ENCODE peak calls at places on chromosome 5, in ten cellular contexts. One of them, this sample, is unnamed. For H3K4me1, the result is how much of the 10 kb centered on the place peaks cover.

GRCh38 chr5:31161772-31162171 is 31.7 kb upstream of the CDH6 start:
- DNase-seq in Peyer's patch: no peak
- DNase-seq in IMR-90: no peak
- DNase-seq in A673: no peak
- DNase-seq in ovary: no peak
- DNase-seq in astrocyte: peak
- DNase-seq in tibial artery: no peak
- DNase-seq in cardiac muscle cell: no peak
- DNase-seq in A549: peak
- DNase-seq in psoas muscle: no peak
- DNase-seq in this sample: no peak

GRCh38 chr5:133230823-133231578 is 179.2 kb downstream of the HSPA4 start:
- DNase-seq in Peyer's patch: no peak
- DNase-seq in IMR-90: no peak
- DNase-seq in A673: no peak
- DNase-seq in ovary: no peak
- DNase-seq in astrocyte: no peak
- DNase-seq in tibial artery: no peak
- DNase-seq in cardiac muscle cell: no peak
- DNase-seq in A549: no peak
- DNase-seq in psoas muscle: no peak
- DNase-seq in this sample: no peak

GRCh38 chr5:165460911-165461310 is 1955.5 kb downstream of the MAT2B start:
- DNase-seq in Peyer's patch: no peak
- DNase-seq in IMR-90: peak
- DNase-seq in A673: no peak
- DNase-seq in ovary: no peak
- DNase-seq in astrocyte: peak
- DNase-seq in tibial artery: no peak
- DNase-seq in cardiac muscle cell: no peak
- DNase-seq in A549: no peak
- DNase-seq in psoas muscle: no peak
- DNase-seq in this sample: no peak

GRCh38 chr5:25858019-25858418 is 1180.4 kb downstream of the CDH9 start:
- DNase-seq in Peyer's patch: no peak
- DNase-seq in IMR-90: no peak
- DNase-seq in A673: peak
- DNase-seq in ovary: no peak
- DNase-seq in astrocyte: no peak
- DNase-seq in tibial artery: no peak
- DNase-seq in cardiac muscle cell: no peak
- DNase-seq in A549: peak
- DNase-seq in psoas muscle: no peak
- DNase-seq in this sample: no peak

GRCh38 chr5:8897316-8897715 is 648.6 kb downstream of the SEMA5A start:
- DNase-seq in Peyer's patch: no peak
- DNase-seq in IMR-90: no peak
- DNase-seq in A673: no peak
- DNase-seq in ovary: no peak
- DNase-seq in astrocyte: no peak
- DNase-seq in tibial artery: no peak
- DNase-seq in cardiac muscle cell: no peak
- DNase-seq in A549: no peak
- DNase-seq in psoas muscle: no peak
- DNase-seq in this sample: no peak

GRCh38 chr5:178625679-178626483 is 969 bp downstream of the CLK4 start:
- DNase-seq in Peyer's patch: no peak
- DNase-seq in IMR-90: no peak
- DNase-seq in A673: no peak
- DNase-seq in ovary: no peak
- DNase-seq in astrocyte: peak
- DNase-seq in tibial artery: no peak
- DNase-seq in cardiac muscle cell: peak
- DNase-seq in A549: no peak
- DNase-seq in psoas muscle: no peak
- DNase-seq in this sample: no peak

GRCh38 chr5:171585981-171586380 is 166.5 kb downstream of the FGF18 start:
- DNase-seq in Peyer's patch: no peak
- DNase-seq in IMR-90: no peak
- DNase-seq in A673: no peak
- DNase-seq in ovary: no peak
- DNase-seq in astrocyte: no peak
- DNase-seq in tibial artery: no peak
- DNase-seq in cardiac muscle cell: no peak
- DNase-seq in A549: no peak
- DNase-seq in psoas muscle: no peak
- DNase-seq in this sample: no peak

GRCh38 chr5:178351950-178352349 is 119.3 kb upstream of the PHYKPL start:
- DNase-seq in Peyer's patch: no peak
- DNase-seq in IMR-90: no peak
- DNase-seq in A673: no peak
- DNase-seq in ovary: no peak
- DNase-seq in astrocyte: no peak
- DNase-seq in tibial artery: no peak
- DNase-seq in cardiac muscle cell: no peak
- DNase-seq in A549: no peak
- DNase-seq in psoas muscle: no peak
- DNase-seq in this sample: no peak

GRCh38 chr5:67305913-67306710 is 109.5 kb upstream of the CD180 start:
- DNase-seq in Peyer's patch: no peak
- DNase-seq in IMR-90: peak
- DNase-seq in A673: peak
- DNase-seq in ovary: no peak
- DNase-seq in astrocyte: peak
- DNase-seq in tibial artery: no peak
- DNase-seq in cardiac muscle cell: peak
- DNase-seq in A549: no peak
- DNase-seq in psoas muscle: no peak
- DNase-seq in this sample: no peak

GRCh38 chr5:134769206-134769605 is 10.6 kb downstream of the DDX46 start:
- DNase-seq in Peyer's patch: no peak
- DNase-seq in IMR-90: peak
- DNase-seq in A673: no peak
- DNase-seq in ovary: no peak
- DNase-seq in astrocyte: no peak
- DNase-seq in tibial artery: no peak
- DNase-seq in cardiac muscle cell: peak
- DNase-seq in A549: peak
- DNase-seq in psoas muscle: no peak
- DNase-seq in this sample: no peak

GRCh38 chr5:133818031-133818431 is 150.4 kb downstream of the C5orf15 start:
- DNase-seq in Peyer's patch: no peak
- DNase-seq in IMR-90: peak
- DNase-seq in A673: no peak
- DNase-seq in ovary: peak
- DNase-seq in astrocyte: peak
- DNase-seq in tibial artery: peak
- DNase-seq in cardiac muscle cell: peak
- DNase-seq in A549: peak
- DNase-seq in psoas muscle: peak
- DNase-seq in this sample: peak

GRCh38 chr5:171540865-171541264 is 121.4 kb downstream of the FGF18 start:
- DNase-seq in Peyer's patch: no peak
- DNase-seq in IMR-90: no peak
- DNase-seq in A673: no peak
- DNase-seq in ovary: no peak
- DNase-seq in astrocyte: no peak
- DNase-seq in tibial artery: no peak
- DNase-seq in cardiac muscle cell: no peak
- DNase-seq in A549: no peak
- DNase-seq in psoas muscle: no peak
- DNase-seq in this sample: no peak

GRCh38 chr5:122141751-122142150 is 12.4 kb downstream of the ZNF474 start:
- DNase-seq in Peyer's patch: no peak
- DNase-seq in IMR-90: peak
- DNase-seq in A673: no peak
- DNase-seq in ovary: no peak
- DNase-seq in astrocyte: peak
- DNase-seq in tibial artery: no peak
- DNase-seq in cardiac muscle cell: no peak
- DNase-seq in A549: no peak
- DNase-seq in psoas muscle: no peak
- DNase-seq in this sample: no peak

GRCh38 chr5:134444941-134445471 is 33.3 kb upstream of the CDKN2AIPNL start:
- DNase-seq in Peyer's patch: no peak
- DNase-seq in IMR-90: no peak
- DNase-seq in A673: no peak
- DNase-seq in ovary: no peak
- DNase-seq in astrocyte: no peak
- DNase-seq in tibial artery: no peak
- DNase-seq in cardiac muscle cell: no peak
- DNase-seq in A549: no peak
- DNase-seq in psoas muscle: no peak
- DNase-seq in this sample: no peak

GRCh38 chr5:8923516-8923915 is 622.4 kb downstream of the SEMA5A start:
- DNase-seq in Peyer's patch: no peak
- DNase-seq in IMR-90: peak
- DNase-seq in A673: no peak
- DNase-seq in ovary: no peak
- DNase-seq in astrocyte: no peak
- DNase-seq in tibial artery: no peak
- DNase-seq in cardiac muscle cell: peak
- DNase-seq in A549: no peak
- DNase-seq in psoas muscle: no peak
- DNase-seq in this sample: no peak

GRCh38 chr5:39080597-39081204 is 6.5 kb upstream of the RICTOR start:
- DNase-seq in Peyer's patch: no peak
- DNase-seq in IMR-90: peak
- DNase-seq in A673: peak
- DNase-seq in ovary: no peak
- DNase-seq in astrocyte: peak
- DNase-seq in tibial artery: no peak
- DNase-seq in cardiac muscle cell: peak
- DNase-seq in A549: peak
- DNase-seq in psoas muscle: no peak
- DNase-seq in this sample: peak

GRCh38 chr5:68644971-68645370 is 429.4 kb downstream of the PIK3R1 start:
- DNase-seq in Peyer's patch: no peak
- DNase-seq in IMR-90: no peak
- DNase-seq in A673: no peak
- DNase-seq in ovary: no peak
- DNase-seq in astrocyte: no peak
- DNase-seq in tibial artery: no peak
- DNase-seq in cardiac muscle cell: no peak
- DNase-seq in A549: no peak
- DNase-seq in psoas muscle: no peak
- DNase-seq in this sample: no peak

GRCh38 chr5:10695055-10695649 is 65.9 kb downstream of the DAP start:
- DNase-seq in Peyer's patch: peak
- DNase-seq in IMR-90: peak
- DNase-seq in A673: peak
- DNase-seq in ovary: peak
- DNase-seq in astrocyte: peak
- DNase-seq in tibial artery: peak
- DNase-seq in cardiac muscle cell: peak
- DNase-seq in A549: peak
- DNase-seq in psoas muscle: peak
- DNase-seq in this sample: peak

GRCh38 chr5:140255460-140256157 is 47.3 kb downstream of the PFDN1 start:
- DNase-seq in Peyer's patch: no peak
- DNase-seq in IMR-90: no peak
- DNase-seq in A673: no peak
- DNase-seq in ovary: no peak
- DNase-seq in astrocyte: no peak
- DNase-seq in tibial artery: no peak
- DNase-seq in cardiac muscle cell: no peak
- DNase-seq in A549: no peak
- DNase-seq in psoas muscle: no peak
- DNase-seq in this sample: no peak
- H3K4me1 ChIP-seq in Peyer's patch: under half
- H3K4me1 ChIP-seq in IMR-90: under half
- H3K4me1 ChIP-seq in A673: under half
- H3K4me1 ChIP-seq in ovary: under half
- H3K4me1 ChIP-seq in astrocyte: under half
- H3K4me1 ChIP-seq in tibial artery: under half
- H3K4me1 ChIP-seq in cardiac muscle cell: under half
- H3K4me1 ChIP-seq in A549: under half
- H3K4me1 ChIP-seq in psoas muscle: under half
- H3K4me1 ChIP-seq in this sample: under half

GRCh38 chr5:150598046-150598445 is 42.4 kb upstream of the SYNPO start:
- DNase-seq in Peyer's patch: peak
- DNase-seq in IMR-90: no peak
- DNase-seq in A673: no peak
- DNase-seq in ovary: peak
- DNase-seq in astrocyte: no peak
- DNase-seq in tibial artery: no peak
- DNase-seq in cardiac muscle cell: no peak
- DNase-seq in A549: no peak
- DNase-seq in psoas muscle: no peak
- DNase-seq in this sample: no peak
- H3K4me1 ChIP-seq in Peyer's patch: under half
- H3K4me1 ChIP-seq in IMR-90: under half
- H3K4me1 ChIP-seq in A673: under half
- H3K4me1 ChIP-seq in ovary: under half
- H3K4me1 ChIP-seq in astrocyte: under half
- H3K4me1 ChIP-seq in tibial artery: half or more
- H3K4me1 ChIP-seq in cardiac muscle cell: under half
- H3K4me1 ChIP-seq in A549: under half
- H3K4me1 ChIP-seq in psoas muscle: under half
- H3K4me1 ChIP-seq in this sample: half or more

GRCh38 chr5:113250341-113250953 is 184.3 kb downstream of the TSSK1B start:
- DNase-seq in Peyer's patch: no peak
- DNase-seq in IMR-90: peak
- DNase-seq in A673: no peak
- DNase-seq in ovary: peak
- DNase-seq in astrocyte: peak
- DNase-seq in tibial artery: no peak
- DNase-seq in cardiac muscle cell: peak
- DNase-seq in A549: peak
- DNase-seq in psoas muscle: peak
- DNase-seq in this sample: peak
- H3K4me1 ChIP-seq in Peyer's patch: under half
- H3K4me1 ChIP-seq in IMR-90: under half
- H3K4me1 ChIP-seq in A673: under half
- H3K4me1 ChIP-seq in ovary: under half
- H3K4me1 ChIP-seq in astrocyte: under half
- H3K4me1 ChIP-seq in tibial artery: under half
- H3K4me1 ChIP-seq in cardiac muscle cell: under half
- H3K4me1 ChIP-seq in A549: under half
- H3K4me1 ChIP-seq in psoas muscle: under half
- H3K4me1 ChIP-seq in this sample: half or more

DNA sequence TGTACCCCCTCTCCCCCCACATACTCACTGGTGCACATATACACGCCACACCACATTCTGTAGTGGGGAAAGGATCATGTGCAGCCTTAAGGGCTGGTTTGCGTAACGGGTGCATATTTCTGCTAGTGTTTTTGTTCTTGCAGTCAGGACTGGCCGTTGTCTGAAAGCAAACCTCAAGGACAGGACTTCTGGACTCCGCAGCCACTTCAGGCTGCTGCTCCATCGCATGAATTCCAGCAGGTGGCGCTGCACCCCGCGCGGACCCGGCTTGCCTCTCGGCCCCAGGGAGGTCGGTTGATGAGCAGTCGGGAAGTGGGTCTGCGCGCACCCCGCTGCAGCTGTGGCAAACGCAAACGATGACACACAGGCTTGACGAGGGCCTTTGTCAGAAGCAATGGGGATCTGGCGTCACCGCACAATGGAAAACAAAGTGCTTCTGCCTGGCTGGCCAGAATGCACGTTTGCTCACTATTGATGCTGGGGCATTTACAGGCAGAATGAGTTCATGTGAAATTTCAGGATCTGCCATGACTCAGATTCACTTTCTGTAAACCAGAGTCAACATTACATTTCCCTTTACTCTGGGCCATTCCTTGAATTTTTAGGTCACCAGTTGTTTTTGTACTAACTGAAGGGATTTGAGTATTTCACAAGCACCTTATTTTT is 36.3 kb upstream of the GLRX start:
- DNase-seq in Peyer's patch: peak
- DNase-seq in IMR-90: peak
- DNase-seq in A673: peak
- DNase-seq in ovary: peak
- DNase-seq in astrocyte: peak
- DNase-seq in tibial artery: peak
- DNase-seq in cardiac muscle cell: peak
- DNase-seq in A549: peak
- DNase-seq in psoas muscle: peak
- DNase-seq in this sample: peak
- H3K4me1 ChIP-seq in Peyer's patch: under half
- H3K4me1 ChIP-seq in IMR-90: under half
- H3K4me1 ChIP-seq in A673: under half
- H3K4me1 ChIP-seq in ovary: under half
- H3K4me1 ChIP-seq in astrocyte: half or more
- H3K4me1 ChIP-seq in tibial artery: half or more
- H3K4me1 ChIP-seq in cardiac muscle cell: half or more
- H3K4me1 ChIP-seq in A549: half or more
- H3K4me1 ChIP-seq in psoas muscle: half or more
- H3K4me1 ChIP-seq in this sample: half or more